ENCODE peak calls at places on chromosomes 12 and 14, in four cellular contexts. One of them, this sample, is unnamed.

GRCh38 chr14:42806909-42807315 is 1200.2 kb downstream of the LRFN5 start:
- DNase-seq in HepG2: no peak
- DNase-seq in Panc1: no peak
- DNase-seq in K562: no peak
- DNase-seq in this sample: no peak

GRCh38 chr12:7439579-7440505 is 4.1 kb downstream of the CD163L1 start:
- DNase-seq in HepG2: no peak
- DNase-seq in Panc1: no peak
- DNase-seq in K562: peak; percentile 70
- DNase-seq in this sample: no peak

GRCh38 chr14:63224196-63224595 is 20.0 kb downstream of the RHOJ start:
- DNase-seq in HepG2: no peak
- DNase-seq in K562: no peak
- DNase-seq in Panc1: no peak
- DNase-seq in this sample: no peak

GRCh38 chr12:116276433-116277216 is 868 bp downstream of the MED13L start:
- DNase-seq in K562: peak; percentile 48
- DNase-seq in HepG2: peak; percentile 71
- DNase-seq in Panc1: no peak
- DNase-seq in this sample: no peak

GRCh38 chr14:52769889-52770288 is 21.5 kb downstream of the GNPNAT1 start:
- DNase-seq in HepG2: no peak
- DNase-seq in K562: no peak
- DNase-seq in Panc1: no peak
- DNase-seq in this sample: no peak

GRCh38 chr14:82009076-82009475 is 475.4 kb upstream of the SEL1L start:
- DNase-seq in HepG2: no peak
- DNase-seq in Panc1: no peak
- DNase-seq in K562: peak; percentile 5
- DNase-seq in this sample: no peak

GRCh38 chr12:3147260-3147659 is 70.1 kb downstream of the TSPAN9 start:
- DNase-seq in Panc1: no peak
- DNase-seq in K562: no peak
- DNase-seq in HepG2: no peak
- DNase-seq in this sample: no peak

GRCh38 chr14:75303415-75303814 is 24.8 kb downstream of the FOS start:
- DNase-seq in K562: peak; percentile 46
- DNase-seq in Panc1: no peak
- DNase-seq in HepG2: peak; percentile 66
- DNase-seq in this sample: peak; percentile 60

GRCh38 chr12:47791874-47792273 is 18.8 kb downstream of the SLC48A1 start:
- DNase-seq in K562: no peak
- DNase-seq in HepG2: no peak
- DNase-seq in Panc1: no peak
- DNase-seq in this sample: no peak

GRCh38 chr12:6378709-6379427 is 3.5 kb upstream of the SCNN1A start:
- DNase-seq in HepG2: no peak
- DNase-seq in K562: no peak
- DNase-seq in Panc1: no peak
- DNase-seq in this sample: no peak

GRCh38 chr12:52745554-52745953 is 31.6 kb downstream of the KRT76 start:
- DNase-seq in K562: no peak
- DNase-seq in Panc1: no peak
- DNase-seq in HepG2: no peak
- DNase-seq in this sample: no peak

GRCh38 chr12:124679533-124680371 is 112.3 kb upstream of the NCOR2 start:
- DNase-seq in HepG2: peak; percentile 51
- DNase-seq in Panc1: no peak
- DNase-seq in K562: no peak
- DNase-seq in this sample: no peak

GRCh38 chr12:83818888-83819287 is 1093.7 kb downstream of the SLC6A15 start:
- DNase-seq in K562: no peak
- DNase-seq in Panc1: no peak
- DNase-seq in HepG2: no peak
- DNase-seq in this sample: no peak

GRCh38 chr12:107759410-107759809 is 1.5 kb downstream of the PRDM4 start:
- DNase-seq in Panc1: no peak
- DNase-seq in HepG2: peak; percentile 23
- DNase-seq in K562: peak; percentile 53
- DNase-seq in this sample: peak; percentile 47

GRCh38 chr12:107760817-107761501 is at the start of gene PRDM4:
- DNase-seq in Panc1: peak; percentile 52
- DNase-seq in K562: peak; percentile 97
- DNase-seq in HepG2: peak; percentile 84
- DNase-seq in this sample: peak; percentile 80

GRCh38 chr12:107762874-107763273 is 1.9 kb upstream of the PRDM4 start:
- DNase-seq in HepG2: no peak
- DNase-seq in Panc1: no peak
- DNase-seq in K562: no peak
- DNase-seq in this sample: no peak

GRCh38 chr12:107760207-107760816 is 625 bp downstream of the PRDM4 start:
- DNase-seq in K562: no peak
- DNase-seq in HepG2: peak; percentile 19
- DNase-seq in Panc1: no peak
- DNase-seq in this sample: no peak

GRCh38 chr12:107761502-107761904 is 566 bp upstream of the PRDM4 start:
- DNase-seq in HepG2: no peak
- DNase-seq in Panc1: no peak
- DNase-seq in K562: no peak
- DNase-seq in this sample: no peak
- H3K4me3 ChIP-seq in HepG2: peak overlapping the region; percentile 85
- H3K4me3 ChIP-seq in Panc1: peak overlapping the region; percentile 98
- H3K4me3 ChIP-seq in K562: peak overlapping the region; percentile 82
- H3K4me3 ChIP-seq in this sample: peak overlapping the region; percentile 49

GRCh38 chr14:100709956-100710284 is 16.8 kb upstream of the DLK1 start:
- DNase-seq in K562: no peak
- DNase-seq in HepG2: no peak
- DNase-seq in Panc1: no peak
- DNase-seq in this sample: no peak

GRCh38 chr14:100708349-100709217 is 18.1 kb upstream of the DLK1 start:
- DNase-seq in HepG2: peak; percentile 37
- DNase-seq in K562: no peak
- DNase-seq in Panc1: no peak
- DNase-seq in this sample: peak; percentile 35

GRCh38 chr14:100711117-100711462 is 15.6 kb upstream of the DLK1 start:
- DNase-seq in Panc1: no peak
- DNase-seq in HepG2: no peak
- DNase-seq in K562: no peak
- DNase-seq in this sample: no peak

GRCh38 chr14:100710391-100711116 is 16.1 kb upstream of the DLK1 start:
- DNase-seq in K562: no peak
- DNase-seq in Panc1: no peak
- DNase-seq in HepG2: no peak
- DNase-seq in this sample: no peak

DNA sequence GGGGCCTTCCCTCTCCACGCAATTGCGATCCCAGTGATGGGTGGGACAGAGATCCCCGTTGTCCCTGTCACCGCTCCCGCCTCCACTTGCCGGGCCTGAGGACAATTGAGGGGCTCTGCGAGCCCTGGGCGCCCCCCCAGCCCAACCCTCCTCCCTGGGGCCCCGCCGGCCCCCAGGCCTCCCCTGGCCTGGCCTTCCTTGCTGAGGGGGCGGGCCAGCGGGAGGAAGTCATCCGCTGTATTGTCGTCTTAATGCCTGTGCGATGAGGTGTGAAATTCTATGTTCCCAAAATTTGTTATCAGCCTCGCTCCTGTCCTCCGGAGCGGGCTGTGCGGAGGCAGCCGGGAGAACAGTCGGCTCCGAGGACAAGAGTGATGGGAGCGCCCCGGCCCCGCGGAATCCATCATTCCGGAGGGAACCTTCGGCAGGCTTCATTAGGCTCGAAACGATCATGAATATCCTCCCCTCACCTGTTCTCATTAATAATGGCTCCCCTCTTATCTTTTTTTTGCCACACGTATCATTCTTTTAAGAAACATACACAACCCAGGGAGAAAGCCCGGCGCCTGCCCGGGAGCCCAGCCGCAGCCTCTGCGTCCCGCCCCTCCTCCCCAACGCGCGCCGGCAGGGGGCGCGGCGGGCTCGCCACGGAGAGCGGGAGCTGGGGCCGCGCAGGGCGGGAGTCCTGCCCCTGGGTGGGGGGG is 17.3 kb upstream of the DLK1 start:
- DNase-seq in HepG2: no peak
- DNase-seq in K562: no peak
- DNase-seq in Panc1: no peak
- DNase-seq in this sample: no peak
- TF ChIP-seq TCF7L2 in HepG2: no peak
- TF ChIP-seq TCF7L2 in K562: no peak
- TF ChIP-seq TCF7L2 in Panc1: no peak
- TF ChIP-seq TCF7L2 in this sample: no peak

GRCh38 chr12:129657179-129657578 is 246.6 kb downstream of the TMEM132D start:
- DNase-seq in K562: no peak
- DNase-seq in HepG2: no peak
- DNase-seq in Panc1: no peak
- DNase-seq in this sample: no peak
- H3K4me3 ChIP-seq in K562: no peak overlapping the region
- H3K4me3 ChIP-seq in HepG2: no peak overlapping the region
- H3K4me3 ChIP-seq in Panc1: no peak overlapping the region
- H3K4me3 ChIP-seq in this sample: no peak overlapping the region

DNA sequence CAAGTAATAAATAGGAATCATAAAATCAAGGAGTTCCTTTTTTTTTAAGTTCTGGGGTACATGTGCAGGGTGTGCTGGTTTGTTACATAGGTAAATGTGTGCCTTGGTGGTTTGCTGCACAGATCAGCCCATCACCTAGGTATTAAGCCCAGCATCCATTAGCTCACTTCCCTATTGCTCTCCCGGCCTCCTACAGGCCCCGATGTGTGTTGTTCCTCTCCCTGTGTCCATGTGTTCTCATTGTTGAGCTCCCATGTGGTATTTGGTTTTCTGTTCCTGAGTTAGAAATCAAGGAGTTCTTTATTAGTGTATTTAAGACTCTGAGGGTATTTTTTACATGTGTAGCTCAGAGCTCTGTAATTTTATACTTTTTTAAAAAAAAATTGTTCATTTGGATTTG is 86.0 kb downstream of the SCFD1 start:
- DNase-seq in HepG2: peak; percentile 28
- DNase-seq in Panc1: no peak
- DNase-seq in K562: no peak
- DNase-seq in this sample: no peak
- TF ChIP-seq TCF7L2 in HepG2: no peak
- TF ChIP-seq TCF7L2 in Panc1: no peak
- TF ChIP-seq TCF7L2 in K562: no peak
- TF ChIP-seq TCF7L2 in this sample: no peak

GRCh38 chr12:132661972-132662371 is 25.2 kb downstream of the POLE start:
- DNase-seq in K562: no peak
- DNase-seq in HepG2: no peak
- DNase-seq in Panc1: no peak
- DNase-seq in this sample: no peak
- H3K4me3 ChIP-seq in K562: no peak overlapping the region
- H3K4me3 ChIP-seq in HepG2: no peak overlapping the region
- H3K4me3 ChIP-seq in Panc1: no peak overlapping the region
- H3K4me3 ChIP-seq in this sample: no peak overlapping the region

DNA sequence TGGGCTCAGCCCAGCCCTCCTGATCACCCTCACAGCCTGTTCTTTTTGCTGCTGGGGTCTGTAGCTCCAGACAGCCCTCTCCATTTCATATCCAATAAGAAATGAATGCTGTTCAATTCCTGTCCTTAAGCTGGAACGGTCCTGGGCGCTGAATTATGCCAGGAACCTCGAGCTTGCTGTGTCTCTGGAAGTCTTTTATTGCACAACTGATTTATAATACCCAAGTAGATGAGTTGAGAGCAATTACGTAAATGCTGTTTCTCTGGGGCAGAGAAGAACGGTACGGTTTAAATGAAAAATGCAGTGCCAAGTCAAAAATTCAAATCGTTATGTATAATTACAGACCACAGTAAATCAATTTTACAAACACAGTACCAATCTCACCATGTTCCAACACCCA is 161.0 kb downstream of the SAMD4A start:
- DNase-seq in K562: no peak
- DNase-seq in Panc1: no peak
- DNase-seq in HepG2: no peak
- DNase-seq in this sample: no peak
- TF ChIP-seq TCF7L2 in K562: no peak
- TF ChIP-seq TCF7L2 in Panc1: no peak
- TF ChIP-seq TCF7L2 in HepG2: no peak
- TF ChIP-seq TCF7L2 in this sample: no peak

This sample was measured in HCT116.